ENCODE peak calls at places on chromosomes 11 and 22, in nine cellular contexts. R is psoas muscle, C is upper lobe of left lung, I is upper lobe of right lung, G is brain microvascular endothelial cell, O is AG09309, U is foreskin fibroblast, L is fibroblast of lung, Z is thoracic aorta. X is an unnamed sample.
A peak's percentile ranks its signal among the peaks of the same experiment; 100 is the strongest.

GRCh38 chr11:75499423-75500305 is 26.1 kb downstream of the GDPD5 start:
- DNase-seq in R (peak; percentile 84), C (no peak), I (no peak), G (peak; percentile 84), O (peak; percentile 95), U (peak; percentile 94), L (peak; percentile 93), Z (no peak), X (no peak)

GRCh38 chr11:44613081-44613628 is 47.7 kb downstream of the CD82 start:
- DNase-seq in R (no peak), C (no peak), I (no peak), G (no peak), O (no peak), U (no peak), L (no peak), Z (no peak), X (no peak)

GRCh38 chr22:28254396-28254795 is 335.3 kb upstream of the PITPNB start:
- DNase-seq in R (no peak), C (no peak), I (no peak), G (no peak), O (no peak), U (no peak), L (no peak), Z (no peak), X (no peak)

GRCh38 chr11:26512196-26512595 is 59.9 kb downstream of the MUC15 start:
- DNase-seq in R (no peak), C (no peak), I (no peak), G (no peak), O (no peak), U (no peak), L (no peak), Z (no peak), X (no peak)

GRCh38 chr22:29388759-29389090 is 355 bp upstream of the AP1B1 start:
- DNase-seq in R (no peak), C (no peak), I (no peak), G (no peak), O (no peak), U (no peak), L (no peak), Z (no peak), X (no peak)

GRCh38 chr11:118606157-118606843 is 1.1 kb upstream of the PHLDB1 start:
- DNase-seq in R (no peak), C (no peak), I (no peak), G (no peak), O (no peak), U (no peak), L (no peak), Z (no peak), X (no peak)

GRCh38 chr11:111977141-111978027 is 40.2 kb downstream of the DIXDC1 start:
- DNase-seq in R (peak; percentile 86), C (peak; percentile 91), I (peak; percentile 84), G (peak; percentile 29), O (no peak), U (peak; percentile 73), L (no peak), Z (peak; percentile 52), X (peak; percentile 58)

GRCh38 chr11:78350646-78351165 is 66.9 kb downstream of the GAB2 start:
- DNase-seq in R (no peak), C (no peak), I (no peak), G (no peak), O (no peak), U (peak; percentile 58), L (peak; percentile 64), Z (no peak), X (no peak)

GRCh38 chr11:44493929-44494328 is 71.5 kb upstream of the CD82 start:
- DNase-seq in R (no peak), C (no peak), I (no peak), G (no peak), O (no peak), U (no peak), L (no peak), Z (no peak), X (no peak)

GRCh38 chr11:65433657-65434056 is 11.1 kb downstream of the NEAT1 start:
- DNase-seq in R (no peak), C (no peak), I (no peak), G (no peak), O (no peak), U (peak; percentile 13), L (no peak), Z (no peak), X (no peak)

GRCh38 chr11:62061356-62062222 is 62.2 kb upstream of the INCENP start:
- DNase-seq in R (no peak), C (no peak), I (no peak), G (no peak), O (no peak), U (no peak), L (no peak), Z (no peak), X (no peak)

GRCh38 chr22:42431401-42432019 is 693 bp downstream of the NFAM1 start:
- DNase-seq in R (no peak), C (no peak), I (no peak), G (no peak), O (no peak), U (no peak), L (no peak), Z (no peak), X (no peak)

DNA sequence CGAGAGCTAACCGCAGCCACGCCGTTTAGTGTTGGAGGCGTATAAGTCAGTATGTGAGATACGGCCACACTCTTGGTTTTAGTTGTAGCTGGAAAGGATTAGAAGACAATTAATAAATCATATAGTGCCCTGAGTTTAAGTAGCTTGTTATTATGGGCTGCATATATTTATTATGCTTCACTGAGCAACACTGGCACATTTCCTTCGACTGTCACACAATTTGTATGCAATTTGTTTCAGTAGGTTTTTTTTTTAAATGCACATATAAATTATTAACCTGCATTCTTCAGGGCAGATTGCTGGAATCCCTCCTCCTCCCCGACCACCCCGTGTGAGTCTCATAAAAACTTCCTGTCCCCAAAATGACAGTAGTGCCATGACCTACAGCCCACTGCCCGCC is 56.9 kb downstream of the PKNOX2 start:
- DNase-seq in R (no peak), C (no peak), I (no peak), G (no peak), O (no peak), U (no peak), L (no peak), Z (no peak), X (no peak)
- TF ChIP-seq CTCF in R (no peak), C (no peak), I (no peak), G (no peak), O (no peak), U (no peak), L (no peak), Z (no peak), X (no peak)

DNA sequence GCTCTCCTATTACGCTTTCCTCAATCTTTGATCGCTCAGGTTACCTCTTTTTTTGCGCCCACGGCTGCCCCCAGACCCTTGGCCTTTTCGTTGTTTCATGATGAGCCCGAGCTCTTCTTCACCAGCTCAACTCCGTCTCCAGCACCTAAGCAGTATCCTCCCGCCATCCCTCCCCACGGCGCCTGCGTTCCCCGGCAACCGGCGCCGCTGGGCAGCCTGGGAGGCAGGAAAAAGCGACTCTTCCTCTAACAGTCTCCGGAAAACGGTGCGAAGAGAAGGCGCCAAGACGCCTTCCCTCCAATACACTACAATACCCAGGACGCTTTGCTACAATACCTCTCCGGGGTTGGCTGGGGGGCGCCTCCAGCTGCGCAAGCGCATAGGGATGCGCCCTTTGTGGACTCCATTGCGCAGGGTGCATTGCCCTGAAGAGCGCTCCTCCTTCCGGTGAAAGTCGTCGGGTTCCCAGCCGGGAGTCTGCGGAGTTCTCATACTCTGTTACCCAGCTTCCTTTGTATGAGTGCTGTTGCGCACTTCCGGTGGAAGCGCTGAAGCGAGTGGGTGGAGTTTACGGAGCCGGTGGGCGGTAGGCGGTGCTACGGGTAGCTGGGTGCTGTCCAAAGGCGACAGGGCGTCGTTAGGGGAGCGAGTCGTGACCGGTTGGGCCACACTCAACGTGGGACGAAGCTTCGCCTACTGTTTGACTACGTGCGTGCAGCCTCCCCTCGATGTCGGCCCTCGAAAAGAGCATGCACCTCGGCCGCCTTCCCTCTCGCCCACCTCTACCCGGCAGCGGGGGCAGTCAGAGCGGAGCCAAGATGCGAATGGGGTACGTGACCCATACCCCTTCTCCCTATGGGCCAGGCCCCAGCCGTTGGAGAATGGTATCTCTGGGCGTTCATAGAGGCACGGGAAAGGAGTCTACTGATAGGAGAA is at the start of the genes C2CD3 and PPME1:
- DNase-seq in R (peak; percentile 99), C (peak; percentile 97), I (peak; percentile 98), G (peak; percentile 99), O (peak; percentile 98), U (peak; percentile 100), L (peak; percentile 100), Z (peak; percentile 94), X (peak; percentile 95)
- TF ChIP-seq CTCF in R (peak; percentile 17), C (peak; percentile 31), I (peak; percentile 48), G (peak; percentile 46), O (peak; percentile 45), U (peak; percentile 38), L (peak; percentile 38), Z (peak; percentile 22), X (peak; percentile 7)

GRCh38 chr22:39939830-39940229 is 20.4 kb upstream of the TMA7B start:
- DNase-seq in R (no peak), C (no peak), I (no peak), G (no peak), O (no peak), U (no peak), L (no peak), Z (no peak), X (no peak)
- TF ChIP-seq CTCF in R (no peak), C (no peak), I (no peak), G (no peak), O (no peak), U (no peak), L (no peak), Z (no peak), X (no peak)

GRCh38 chr11:130313383-130314183 is 1.1 kb downstream of the ZBTB44 start:
- DNase-seq in R (no peak), C (no peak), I (no peak), G (no peak), O (no peak), U (peak; percentile 12), L (peak; percentile 19), Z (no peak), X (no peak)

GRCh38 chr11:130318031-130318673 is 3.4 kb upstream of the ZBTB44 start:
- DNase-seq in R (no peak), C (no peak), I (no peak), G (no peak), O (no peak), U (no peak), L (no peak), Z (no peak), X (no peak)

GRCh38 chr11:130314749-130315285 is at the start of gene ZBTB44:
- DNase-seq in R (peak; percentile 97), C (peak; percentile 95), I (peak; percentile 96), G (peak; percentile 81), O (peak; percentile 37), U (peak; percentile 94), L (peak; percentile 91), Z (peak; percentile 61), X (peak; percentile 93)

GRCh38 chr11:130314184-130314748 is 451 bp downstream of the ZBTB44 start:
- DNase-seq in R (peak; percentile 81), C (peak; percentile 95), I (peak; percentile 88), G (peak; percentile 15), O (no peak), U (peak; percentile 77), L (peak; percentile 29), Z (no peak), X (peak; percentile 75)

DNA sequence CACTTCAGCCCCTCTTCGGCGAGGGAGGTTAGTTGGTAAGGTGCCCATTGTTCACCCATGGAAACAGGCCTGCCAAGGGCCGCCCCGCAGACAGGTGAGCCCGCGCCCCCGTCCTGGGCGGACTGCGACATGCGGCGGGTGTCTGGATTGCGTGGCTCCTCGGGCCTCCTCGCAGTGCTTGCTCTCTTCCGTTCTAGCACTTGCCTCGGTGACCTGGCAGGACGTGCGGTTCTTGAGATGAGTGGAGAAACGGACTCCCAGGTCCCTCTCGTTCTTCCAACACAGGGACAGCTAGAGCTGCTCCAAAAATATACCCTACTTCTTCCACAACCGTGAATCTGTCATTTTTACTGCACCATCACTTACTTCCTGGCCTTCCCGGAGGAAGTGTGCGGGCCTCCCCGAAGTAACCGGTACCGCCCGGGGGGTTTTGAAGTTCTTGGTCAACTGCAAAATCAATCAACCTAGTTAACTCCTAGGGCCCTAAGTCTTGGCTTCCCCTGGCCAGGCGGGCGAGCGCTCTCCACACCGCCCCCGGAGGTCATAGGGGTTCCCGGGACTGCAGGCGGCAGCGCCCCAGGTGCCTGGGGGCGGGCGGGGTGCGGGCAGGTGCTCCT is 745 bp upstream of the ZBTB44 start:
- DNase-seq in R (peak; percentile 57), C (peak; percentile 89), I (peak; percentile 82), G (no peak), O (no peak), U (no peak), L (no peak), Z (no peak), X (peak; percentile 75)
- TF ChIP-seq CTCF in R (no peak), C (no peak), I (peak; percentile 26), G (no peak), O (no peak), U (no peak), L (no peak), Z (no peak), X (peak; percentile 40)

X was measured in GM10248.